ENCODE peak calls at places on chromosomes 6 and 20, in five cellular contexts. Y is upper lobe of left lung, R is HepG2, W is GM12878, K is K562. E is an unnamed sample.

GRCh38 chr6:20173833-20174796 is 38.2 kb downstream of the MBOAT1 start:
- ATAC-seq in W (peak; percentile 64), R (no peak), Y (peak; percentile 54), K (peak; percentile 51), E (peak; percentile 30)

GRCh38 chr20:21182832-21183563 is 57.1 kb downstream of the KIZ start:
- ATAC-seq in R (no peak), Y (no peak), K (no peak), W (no peak), E (no peak)

GRCh38 chr20:32446301-32447100 is 88.4 kb downstream of the ASXL1 start:
- ATAC-seq in Y (no peak), R (peak; percentile 34), K (no peak), W (no peak), E (no peak)

GRCh38 chr20:60116128-60116909 is 158.1 kb downstream of the CDH26 start:
- ATAC-seq in R (no peak), Y (no peak), W (no peak), K (peak; percentile 100), E (no peak)

GRCh38 chr6:36109092-36109491 is 21.2 kb upstream of the MAPK13 start:
- ATAC-seq in K (no peak), R (no peak), Y (no peak), W (no peak), E (no peak)

GRCh38 chr6:35751594-35751993 is 14.8 kb downstream of the ARMC12 start:
- ATAC-seq in K (peak; percentile 23), W (peak; percentile 49), R (no peak), Y (no peak), E (no peak)

GRCh38 chr6:8435845-8436168 is 462 bp upstream of the SLC35B3 start:
- ATAC-seq in Y (no peak), W (peak; percentile 6), R (no peak), K (peak; percentile 7), E (peak; percentile 61)

GRCh38 chr20:20525214-20525613 is 157.3 kb downstream of the INSM1 start:
- ATAC-seq in W (no peak), Y (no peak), K (no peak), R (no peak), E (peak; percentile 31)

GRCh38 chr6:155112757-155113156 is 117.6 kb downstream of the TIAM2 start:
- ATAC-seq in K (peak; percentile 55), Y (peak; percentile 34), R (peak; percentile 62), W (no peak), E (no peak)

GRCh38 chr20:58188496-58188895 is 40.0 kb downstream of the ANKRD60 start:
- ATAC-seq in K (peak; percentile 28), W (no peak), R (peak; percentile 53), Y (no peak), E (no peak)

GRCh38 chr6:109165392-109165964 is 70.2 kb downstream of the CEP57L1 start:
- ATAC-seq in W (no peak), R (peak; percentile 48), Y (no peak), K (peak; percentile 90), E (peak; percentile 93)

GRCh38 chr6:118722820-118723526 is 71.6 kb upstream of the CEP85L start:
- ATAC-seq in Y (no peak), K (peak; percentile 8), R (no peak), W (no peak), E (no peak)

GRCh38 chr6:16505711-16506362 is 255.4 kb downstream of the ATXN1 start:
- ATAC-seq in Y (no peak), W (peak; percentile 15), R (no peak), K (no peak), E (peak; percentile 46)

GRCh38 chr6:166318649-166319600 is 10.7 kb upstream of the PRR18 start:
- ATAC-seq in W (peak; percentile 28), R (peak; percentile 68), K (peak; percentile 91), Y (peak; percentile 63), E (no peak)

GRCh38 chr6:52407467-52407866 is 12.7 kb upstream of the EFHC1 start:
- ATAC-seq in R (peak; percentile 84), K (peak; percentile 77), Y (no peak), W (peak; percentile 91), E (no peak)

GRCh38 chr6:128601060-128601459 is 80.7 kb upstream of the PTPRK start:
- ATAC-seq in R (peak; percentile 42), K (no peak), W (peak; percentile 23), Y (no peak), E (no peak)

GRCh38 chr6:169664227-169664626 is 37.6 kb downstream of the WDR27 start:
- ATAC-seq in Y (no peak), K (no peak), W (no peak), R (no peak), E (no peak)

DNA sequence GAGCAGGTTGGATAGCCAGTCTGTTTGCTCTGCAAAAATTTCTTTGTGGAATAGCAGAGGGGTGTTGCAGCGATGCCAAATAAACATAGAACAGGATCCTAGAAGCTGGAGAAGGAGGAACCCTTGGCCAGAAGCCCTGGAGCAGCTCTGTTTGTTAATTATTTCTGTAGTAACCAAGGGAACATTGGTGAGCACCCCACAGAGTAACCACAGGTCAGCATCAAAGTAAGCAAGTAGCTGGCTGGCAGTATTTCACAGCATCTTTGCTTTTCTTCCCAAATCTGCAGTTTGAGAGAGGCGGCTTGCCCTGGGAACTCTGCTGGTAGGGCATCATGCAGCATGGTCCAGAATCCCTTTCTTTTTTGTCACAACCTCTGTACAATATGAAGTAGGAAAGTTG is 12.7 kb upstream of the APMAP start:
- ATAC-seq in W (no peak), Y (peak; percentile 17), K (no peak), R (peak; percentile 19), E (peak; percentile 54)
- TF ChIP-seq CTCF in W (no peak), Y (no peak), K (no peak), R (no peak), E (no peak)

GRCh38 chr6:48714286-48715049 is 603.5 kb upstream of the PTCHD4 start:
- ATAC-seq in Y (no peak), K (no peak), W (no peak), R (no peak), E (no peak)
- TF ChIP-seq EP300 in Y (no peak), K (no peak), W (no peak), R (no peak), E (no peak)

DNA sequence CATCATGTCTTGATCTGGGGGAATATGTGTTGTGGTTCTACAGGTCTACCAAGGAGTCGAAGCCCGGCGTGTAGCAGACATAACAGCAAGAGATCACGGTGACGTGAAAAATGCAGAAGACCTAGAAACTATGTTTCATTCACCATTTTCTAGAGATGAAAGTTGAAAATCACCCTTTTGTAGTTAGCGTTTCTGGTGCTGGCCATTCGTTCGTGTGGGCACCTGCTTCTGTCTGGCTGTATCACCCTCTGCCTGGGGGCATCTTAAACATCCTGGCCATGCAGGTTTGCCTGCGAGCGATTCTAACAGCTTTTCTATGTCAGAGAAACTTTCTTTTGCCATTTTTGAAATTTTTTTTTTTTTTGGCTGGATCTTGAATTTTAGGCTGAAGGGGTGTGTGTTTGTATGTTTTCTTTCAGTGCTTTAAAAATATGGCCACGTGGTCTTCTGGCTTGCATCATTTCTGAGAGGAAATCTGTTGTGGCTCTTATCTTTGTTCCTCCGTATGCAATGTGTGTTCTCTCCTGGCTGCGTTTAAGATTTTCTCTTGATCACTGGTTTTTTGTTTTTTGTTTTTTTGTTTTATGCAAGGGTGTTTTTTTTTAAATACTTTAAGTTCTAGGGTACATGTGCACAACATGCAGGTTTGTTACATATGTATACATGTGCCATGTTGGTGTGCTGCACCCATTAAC is 226.7 kb downstream of the CDH4 start:
- ATAC-seq in W (no peak), Y (no peak), K (no peak), R (no peak), E (no peak)
- H3K27me3 ChIP-seq in W (no peaks in the 10 kb centered on the region), Y (no peaks in the 10 kb centered on the region), K (peaks cover 21% of the 10 kb centered on the region), R (no peaks in the 10 kb centered on the region), E (peaks cover 40% of the 10 kb centered on the region)

GRCh38 chr6:95413789-95414188 is 163.5 kb upstream of the MANEA start:
- ATAC-seq in R (peak; percentile 31), K (no peak), Y (no peak), W (peak; percentile 33), E (no peak)
- TF ChIP-seq CTCF in R (no peak), K (no peak), Y (no peak), W (no peak), E (no peak)

E was measured in gastroesophageal sphincter.